ENCODE peak calls at places on chromosome 6, in nine cellular contexts. W, V, O, J, T, D, Q, E and X are unnamed samples.

GRCh38 chr6:12066297-12066696 is 54.2 kb downstream of the HIVEP1 start:
- DNase-seq in W (no peak), V (no peak), O (no peak), J (no peak), T (no peak), D (no peak), Q (no peak), E (peak), X (no peak)

GRCh38 chr6:153312633-153313032 is 181.6 kb upstream of the RGS17 start:
- DNase-seq in W (peak), V (no peak), O (peak), J (peak), T (no peak), D (peak), Q (peak), E (peak), X (peak)

GRCh38 chr6:37182736-37183590 is 13.0 kb downstream of the PIM1 start:
- DNase-seq in W (no peak), V (no peak), O (peak), J (peak), T (peak), D (peak), Q (no peak), E (peak), X (no peak)

GRCh38 chr6:52403627-52404026 is 16.5 kb upstream of the EFHC1 start:
- DNase-seq in W (no peak), V (peak), O (no peak), J (no peak), T (no peak), D (no peak), Q (no peak), E (peak), X (no peak)

GRCh38 chr6:139361211-139361610 is 13.2 kb downstream of the CITED2 start:
- DNase-seq in W (no peak), V (no peak), O (no peak), J (peak), T (no peak), D (no peak), Q (no peak), E (no peak), X (no peak)

GRCh38 chr6:2197177-2197671 is 48.2 kb downstream of the GMDS start:
- DNase-seq in W (no peak), V (no peak), O (no peak), J (no peak), T (peak), D (no peak), Q (no peak), E (peak), X (peak)

GRCh38 chr6:54103485-54103884 is 7.8 kb upstream of the MLIP start:
- DNase-seq in W (no peak), V (no peak), O (no peak), J (no peak), T (no peak), D (no peak), Q (no peak), E (no peak), X (no peak)

GRCh38 chr6:146851837-146852236 is 253.1 kb downstream of the ADGB start:
- DNase-seq in W (no peak), V (no peak), O (no peak), J (no peak), T (no peak), D (no peak), Q (no peak), E (peak), X (no peak)

GRCh38 chr6:18168264-18168663 is 13.0 kb downstream of the KDM1B start:
- DNase-seq in W (no peak), V (no peak), O (no peak), J (no peak), T (no peak), D (no peak), Q (no peak), E (no peak), X (no peak)

GRCh38 chr6:33738879-33739278 is 7.8 kb downstream of the IP6K3 start:
- DNase-seq in W (no peak), V (no peak), O (no peak), J (no peak), T (no peak), D (no peak), Q (no peak), E (no peak), X (no peak)

GRCh38 chr6:98525860-98526259 is 308.5 kb upstream of the POU3F2 start:
- DNase-seq in W (peak), V (no peak), O (no peak), J (no peak), T (no peak), D (no peak), Q (no peak), E (no peak), X (no peak)

GRCh38 chr6:119037941-119038623 is 40.4 kb downstream of the FAM184A start:
- DNase-seq in W (peak), V (no peak), O (no peak), J (no peak), T (no peak), D (no peak), Q (no peak), E (no peak), X (no peak)

GRCh38 chr6:147154454-147154853 is 49.8 kb upstream of the STXBP5 start:
- DNase-seq in W (no peak), V (no peak), O (no peak), J (no peak), T (no peak), D (no peak), Q (no peak), E (peak), X (no peak)

GRCh38 chr6:26532699-26533523 is 5.3 kb upstream of the HMGN4 start:
- DNase-seq in W (peak), V (peak), O (peak), J (peak), T (peak), D (peak), Q (peak), E (peak), X (peak)

GRCh38 chr6:100296810-100297544 is 167.7 kb downstream of the SIM1 start:
- DNase-seq in W (no peak), V (no peak), O (no peak), J (no peak), T (no peak), D (no peak), Q (no peak), E (peak), X (no peak)

GRCh38 chr6:149470948-149471347 is 13.9 kb downstream of the ZC3H12D start:
- DNase-seq in W (no peak), V (no peak), O (no peak), J (peak), T (no peak), D (no peak), Q (no peak), E (no peak), X (no peak)

GRCh38 chr6:12767016-12767415 is 50.4 kb downstream of the PHACTR1 start:
- DNase-seq in W (no peak), V (no peak), O (no peak), J (no peak), T (no peak), D (no peak), Q (no peak), E (no peak), X (no peak)

GRCh38 chr6:53441761-53442160 is 93.0 kb upstream of the ELOVL5 start:
- DNase-seq in W (no peak), V (no peak), O (no peak), J (no peak), T (no peak), D (no peak), Q (no peak), E (peak), X (no peak)

GRCh38 chr6:134550604-134551003 is 232.7 kb upstream of the SGK1 start:
- DNase-seq in W (no peak), V (no peak), O (no peak), J (no peak), T (no peak), D (no peak), Q (no peak), E (peak), X (no peak)

GRCh38 chr6:142568857-142569597 is 267.2 kb downstream of the ADGRG6 start:
- DNase-seq in W (no peak), V (no peak), O (no peak), J (no peak), T (no peak), D (no peak), Q (no peak), E (peak), X (no peak)

DNA sequence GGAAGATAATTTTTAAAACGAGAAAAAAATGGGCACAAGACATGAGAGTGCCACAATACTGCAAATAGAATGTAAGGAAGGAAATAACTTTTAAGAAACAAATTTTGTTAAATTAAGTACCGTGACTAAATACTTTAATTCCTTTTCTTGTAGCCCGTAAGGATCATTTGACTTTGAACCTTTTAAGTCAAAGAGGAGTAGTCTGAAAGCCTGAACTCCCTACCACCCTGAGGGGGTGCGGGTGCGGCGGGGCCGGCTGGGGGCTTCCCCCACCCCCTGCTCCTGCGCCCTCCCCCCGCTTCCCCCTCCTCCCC is 231 bp upstream of the PHACTR2 start:
- DNase-seq in W (no peak), V (no peak), O (no peak), J (no peak), T (no peak), D (no peak), Q (no peak), E (no peak), X (no peak)
- H3K4me3 ChIP-seq in W (peak), V (peak), O (peak), J (no peak), T (peak), D (peak), Q (peak), E (peak), X (peak)

GRCh38 chr6:28488916-28489365 is 26.7 kb downstream of the GPX6 start:
- DNase-seq in W (peak), V (no peak), O (peak), J (no peak), T (no peak), D (no peak), Q (peak), E (peak), X (no peak)
- H3K4me3 ChIP-seq in W (peak), V (peak), O (peak), J (no peak), T (no peak), D (peak), Q (peak), E (peak), X (no peak)

GRCh38 chr6:166707045-166707444 is 80.0 kb upstream of the RPS6KA2 start:
- DNase-seq in W (peak), V (no peak), O (no peak), J (no peak), T (no peak), D (peak), Q (no peak), E (peak), X (no peak)
- H3K4me3 ChIP-seq in W (no peak), V (no peak), O (no peak), J (no peak), T (no peak), D (no peak), Q (no peak), E (no peak), X (no peak)

DNA sequence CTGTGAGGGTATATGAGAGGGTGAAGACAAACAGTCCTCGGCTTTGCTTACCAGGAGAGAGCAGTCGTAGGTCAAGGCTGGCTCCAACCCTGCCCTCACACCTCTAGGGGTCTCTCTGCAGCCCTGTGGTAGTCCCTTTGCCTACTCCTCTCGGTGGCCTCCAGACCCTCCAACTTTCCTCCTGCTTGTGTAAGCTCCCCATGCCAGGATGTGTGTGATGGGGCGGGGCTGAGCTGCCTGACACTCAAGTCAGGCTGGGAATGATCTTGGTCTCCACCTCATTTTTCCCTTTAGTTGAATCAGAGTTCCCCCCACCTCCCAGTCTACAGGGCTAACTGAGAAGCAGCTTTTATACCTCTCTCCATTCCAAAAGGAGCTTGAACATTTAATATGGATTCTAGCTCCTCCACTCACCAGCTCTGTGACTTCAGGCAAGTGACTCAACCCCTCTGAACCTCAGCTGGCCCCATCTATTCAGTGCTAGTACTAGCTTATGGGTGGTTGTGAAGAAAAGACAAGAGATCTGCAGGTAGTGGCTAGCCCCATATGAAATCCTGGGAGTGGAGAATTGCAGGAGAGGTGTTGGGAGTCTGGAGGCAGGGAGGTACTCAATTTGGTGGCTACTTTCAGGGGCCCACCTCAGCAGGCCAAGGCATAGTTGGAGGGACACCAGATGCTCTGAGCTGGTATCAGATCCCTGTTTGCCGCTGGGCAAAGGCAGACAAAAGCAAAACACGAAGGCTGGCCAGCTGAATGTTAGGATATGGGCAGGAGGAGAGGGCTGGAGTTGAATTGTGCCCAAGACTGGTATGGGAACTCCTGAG is 971 bp downstream of the SLC29A1 start:
- DNase-seq in W (no peak), V (no peak), O (no peak), J (peak), T (no peak), D (no peak), Q (peak), E (no peak), X (peak)
- H3K4me3 ChIP-seq in W (peak), V (peak), O (peak), J (peak), T (peak), D (peak), Q (peak), E (peak), X (peak)

DNA sequence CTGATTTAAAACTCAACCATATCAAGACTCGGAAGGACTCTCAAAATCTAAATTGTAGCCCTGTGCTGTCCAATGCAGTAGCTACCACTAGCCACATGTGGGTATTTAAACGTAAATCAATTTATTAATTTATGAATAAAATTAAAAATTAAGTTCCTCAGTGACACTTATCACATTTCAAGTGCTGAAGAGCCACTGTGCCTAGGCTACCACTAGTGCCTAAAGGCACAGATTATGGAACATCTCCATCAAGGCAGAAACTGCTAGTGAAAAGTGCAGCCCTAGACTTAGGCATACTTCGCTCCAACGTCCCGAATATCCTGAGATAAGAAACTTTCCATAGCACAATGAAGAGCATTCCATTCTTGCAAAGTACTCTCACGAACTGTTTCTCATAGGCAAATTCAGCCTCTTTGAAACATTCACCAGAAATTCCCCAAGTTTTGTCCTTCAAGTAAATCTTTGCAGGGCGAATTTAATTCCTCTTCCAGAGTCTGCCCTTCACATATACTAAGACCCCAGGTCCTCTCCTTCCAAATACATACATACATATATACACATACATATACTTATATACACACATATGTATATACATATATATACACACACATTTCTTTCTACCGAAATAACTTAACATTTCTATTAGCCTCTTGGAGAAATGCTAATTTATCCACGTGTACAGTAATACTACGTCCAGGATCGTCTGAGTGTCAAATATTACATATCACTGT is 1.3 kb downstream of the SUPT3H start:
- DNase-seq in W (no peak), V (no peak), O (no peak), J (no peak), T (no peak), D (no peak), Q (no peak), E (peak), X (no peak)
- H3K4me3 ChIP-seq in W (peak), V (peak), O (peak), J (peak), T (peak), D (peak), Q (peak), E (peak), X (peak)

DNA sequence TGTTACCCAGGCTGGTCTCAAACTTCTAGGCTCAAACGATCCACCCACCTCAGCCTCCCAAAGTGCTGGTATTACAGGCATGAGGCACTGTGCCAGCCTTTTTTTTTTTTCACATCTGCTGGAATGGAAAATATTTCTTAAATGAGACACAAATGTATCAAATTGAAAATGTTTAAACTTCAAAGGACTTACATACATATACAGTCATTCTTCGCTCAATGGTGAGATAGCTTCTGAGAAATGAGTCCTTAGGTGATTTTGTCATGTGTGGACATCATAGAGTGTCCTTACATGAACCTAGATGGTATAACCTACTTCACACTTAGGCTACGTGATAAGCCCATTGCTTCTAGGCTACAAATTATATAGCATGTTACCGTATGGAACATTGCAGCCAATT is 43.1 kb downstream of the MICA start:
- DNase-seq in W (no peak), V (no peak), O (no peak), J (no peak), T (no peak), D (no peak), Q (no peak), E (peak), X (no peak)
- H3K4me3 ChIP-seq in W (no peak), V (no peak), O (no peak), J (no peak), T (no peak), D (no peak), Q (no peak), E (no peak), X (no peak)

GRCh38 chr6:108157972-108158441 is 7.8 kb upstream of the NR2E1 start:
- DNase-seq in W (peak), V (no peak), O (no peak), J (no peak), T (no peak), D (no peak), Q (no peak), E (no peak), X (no peak)
- H3K4me3 ChIP-seq in W (peak), V (peak), O (no peak), J (no peak), T (peak), D (peak), Q (no peak), E (no peak), X (peak)